ENCODE peak calls at places on chromosomes 4 and X, in four cellular contexts. One of them, this sample, is unnamed.

GRCh38 chr4:40149960-40150385 is 46.9 kb upstream of the RHOH start:
- DNase-seq in right lobe of liver: no peak
- DNase-seq in HCT116: peak
- DNase-seq in tibial nerve: peak
- DNase-seq in this sample: peak

GRCh38 chr4:11931266-11931665 is 502.6 kb upstream of the HS3ST1 start:
- DNase-seq in right lobe of liver: no peak
- DNase-seq in HCT116: no peak
- DNase-seq in tibial nerve: no peak
- DNase-seq in this sample: no peak

GRCh38 chr4:147837435-147837834 is 105.5 kb downstream of the ARHGAP10 start:
- DNase-seq in right lobe of liver: no peak
- DNase-seq in HCT116: no peak
- DNase-seq in tibial nerve: no peak
- DNase-seq in this sample: no peak

GRCh38 chr4:20017439-20017838 is 234.3 kb upstream of the SLIT2 start:
- DNase-seq in right lobe of liver: no peak
- DNase-seq in HCT116: no peak
- DNase-seq in tibial nerve: no peak
- DNase-seq in this sample: no peak

GRCh38 chrX:68936608-68937007 is 107.8 kb downstream of the EFNB1 start:
- DNase-seq in right lobe of liver: no peak
- DNase-seq in HCT116: no peak
- DNase-seq in tibial nerve: no peak
- DNase-seq in this sample: no peak

GRCh38 chr4:475962-476361 is 23.0 kb downstream of the ZNF721 start:
- DNase-seq in right lobe of liver: no peak
- DNase-seq in HCT116: no peak
- DNase-seq in tibial nerve: no peak
- DNase-seq in this sample: no peak

GRCh38 chrX:51955200-51955599 is 61.8 kb downstream of the MAGED1 start:
- DNase-seq in right lobe of liver: no peak
- DNase-seq in HCT116: no peak
- DNase-seq in tibial nerve: no peak
- DNase-seq in this sample: no peak

GRCh38 chr4:108033348-108033747 is 43.7 kb downstream of the HADH start:
- DNase-seq in right lobe of liver: no peak
- DNase-seq in HCT116: no peak
- DNase-seq in tibial nerve: no peak
- DNase-seq in this sample: no peak

GRCh38 chr4:173192375-173193162 is 24.0 kb downstream of the GALNT7 start:
- DNase-seq in right lobe of liver: no peak
- DNase-seq in HCT116: no peak
- DNase-seq in tibial nerve: no peak
- DNase-seq in this sample: no peak

GRCh38 chrX:17787557-17787956 is 50.3 kb downstream of the SCML1 start:
- DNase-seq in right lobe of liver: no peak
- DNase-seq in HCT116: no peak
- DNase-seq in tibial nerve: no peak
- DNase-seq in this sample: no peak

GRCh38 chrX:17788439-17788838 is 51.1 kb downstream of the SCML1 start:
- DNase-seq in right lobe of liver: no peak
- DNase-seq in HCT116: peak
- DNase-seq in tibial nerve: peak
- DNase-seq in this sample: peak

GRCh38 chrX:17788956-17789562 is 51.8 kb downstream of the SCML1 start:
- DNase-seq in right lobe of liver: no peak
- DNase-seq in HCT116: no peak
- DNase-seq in tibial nerve: no peak
- DNase-seq in this sample: no peak

GRCh38 chrX:17792842-17793241 is 55.5 kb downstream of the SCML1 start:
- DNase-seq in right lobe of liver: no peak
- DNase-seq in HCT116: no peak
- DNase-seq in tibial nerve: no peak
- DNase-seq in this sample: no peak
- TF ChIP-seq POLR2A in right lobe of liver: no peak
- TF ChIP-seq POLR2A in HCT116: no peak
- TF ChIP-seq POLR2A in tibial nerve: no peak
- TF ChIP-seq POLR2A in this sample: no peak

GRCh38 chrX:7147431-7147977 is at the start of gene STS:
- DNase-seq in right lobe of liver: peak
- DNase-seq in HCT116: no peak
- DNase-seq in tibial nerve: peak
- DNase-seq in this sample: peak
- H3K4me3 ChIP-seq in right lobe of liver: peak
- H3K4me3 ChIP-seq in HCT116: peak
- H3K4me3 ChIP-seq in tibial nerve: peak
- H3K4me3 ChIP-seq in this sample: peak

GRCh38 chrX:13103914-13104274 is 59.5 kb upstream of the FAM9C start:
- DNase-seq in right lobe of liver: no peak
- DNase-seq in HCT116: no peak
- DNase-seq in tibial nerve: no peak
- DNase-seq in this sample: no peak

GRCh38 chrX:13099121-13099520 is 54.7 kb upstream of the FAM9C start:
- DNase-seq in right lobe of liver: no peak
- DNase-seq in HCT116: no peak
- DNase-seq in tibial nerve: no peak
- DNase-seq in this sample: no peak

GRCh38 chrX:13102636-13103035 is 58.2 kb upstream of the FAM9C start:
- DNase-seq in right lobe of liver: no peak
- DNase-seq in HCT116: no peak
- DNase-seq in tibial nerve: no peak
- DNase-seq in this sample: no peak

GRCh38 chrX:13103111-13103913 is 58.9 kb upstream of the FAM9C start:
- DNase-seq in right lobe of liver: no peak
- DNase-seq in HCT116: no peak
- DNase-seq in tibial nerve: no peak
- DNase-seq in this sample: no peak

DNA sequence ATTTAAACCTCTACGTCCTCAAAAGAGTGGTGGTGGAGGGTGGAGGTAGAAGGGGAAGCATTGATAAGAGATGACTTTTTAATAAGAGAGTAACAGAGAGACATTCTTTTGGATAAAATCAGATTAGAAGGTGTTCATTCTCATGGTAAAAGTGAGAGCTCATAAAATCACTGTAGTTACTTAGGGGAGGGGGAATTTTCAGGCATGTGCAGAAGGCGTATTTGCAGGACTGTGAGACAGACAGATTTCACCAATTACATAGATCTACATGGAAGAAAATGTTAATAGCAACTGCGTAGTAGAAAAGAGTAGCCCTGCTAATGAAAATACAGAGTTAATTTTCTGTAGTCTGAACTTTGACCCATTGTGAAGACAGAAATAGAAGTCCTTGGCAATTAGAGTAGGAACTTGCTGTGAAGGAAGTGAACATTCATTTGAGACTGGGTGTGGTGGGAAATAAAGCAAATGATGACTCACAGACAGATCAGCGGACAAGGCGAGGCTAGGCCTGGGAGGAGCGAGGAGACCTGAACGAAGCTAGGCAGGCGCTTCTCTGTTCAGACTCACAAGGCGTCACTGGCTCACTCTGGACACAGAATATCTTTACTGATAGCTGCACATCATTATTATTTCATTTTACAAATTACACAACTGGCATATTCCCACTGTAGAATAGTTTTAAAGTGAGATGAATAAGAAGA is 57.2 kb upstream of the FAM9C start:
- DNase-seq in right lobe of liver: peak
- DNase-seq in HCT116: peak
- DNase-seq in tibial nerve: peak
- DNase-seq in this sample: no peak
- TF ChIP-seq POLR2A in right lobe of liver: no peak
- TF ChIP-seq POLR2A in HCT116: no peak
- TF ChIP-seq POLR2A in tibial nerve: no peak
- TF ChIP-seq POLR2A in this sample: no peak

DNA sequence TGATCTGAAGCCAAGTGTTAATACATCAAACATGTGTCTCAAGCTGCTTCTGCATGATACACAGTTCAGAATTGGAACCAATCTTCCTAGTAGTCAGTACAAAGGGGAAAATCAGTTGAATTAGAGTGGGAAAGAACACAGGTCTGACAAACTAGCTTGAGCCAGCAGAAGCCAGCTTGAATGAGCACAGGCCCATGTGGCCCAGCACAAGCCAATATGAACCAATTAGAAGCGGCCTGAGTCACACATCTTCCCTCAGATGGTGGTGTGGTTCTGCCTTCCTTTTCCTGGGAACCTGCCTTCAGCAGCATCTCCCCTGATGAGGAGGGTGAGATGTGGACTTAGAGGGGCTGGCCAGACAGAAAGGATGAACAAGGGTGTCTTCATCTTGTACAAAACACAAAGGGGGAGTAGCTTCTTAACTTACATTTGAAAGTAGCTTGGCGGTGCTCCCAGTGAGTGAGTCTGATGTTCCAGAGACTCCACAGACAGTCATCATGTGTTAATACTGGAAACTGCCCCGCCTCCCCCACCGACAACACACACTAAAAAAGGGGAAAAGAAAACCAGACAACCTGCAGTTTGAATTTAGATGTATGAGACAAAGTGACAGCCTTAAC is 72.0 kb downstream of the FRMPD4 start:
- DNase-seq in right lobe of liver: no peak
- DNase-seq in HCT116: no peak
- DNase-seq in tibial nerve: peak
- DNase-seq in this sample: no peak
- H3K4me3 ChIP-seq in right lobe of liver: no peak
- H3K4me3 ChIP-seq in HCT116: no peak
- H3K4me3 ChIP-seq in tibial nerve: no peak
- H3K4me3 ChIP-seq in this sample: no peak

GRCh38 chr4:153638011-153638410 is 46.1 kb upstream of the TLR2 start:
- DNase-seq in right lobe of liver: no peak
- DNase-seq in HCT116: no peak
- DNase-seq in tibial nerve: no peak
- DNase-seq in this sample: no peak
- TF ChIP-seq POLR2A in right lobe of liver: no peak
- TF ChIP-seq POLR2A in HCT116: no peak
- TF ChIP-seq POLR2A in tibial nerve: no peak
- TF ChIP-seq POLR2A in this sample: no peak

GRCh38 chrX:135740683-135741149 is 27.3 kb downstream of the CT45A3 start:
- DNase-seq in right lobe of liver: peak
- DNase-seq in HCT116: peak
- DNase-seq in tibial nerve: no peak
- DNase-seq in this sample: no peak
- H3K4me3 ChIP-seq in right lobe of liver: no peak
- H3K4me3 ChIP-seq in HCT116: no peak
- H3K4me3 ChIP-seq in tibial nerve: no peak
- H3K4me3 ChIP-seq in this sample: no peak

DNA sequence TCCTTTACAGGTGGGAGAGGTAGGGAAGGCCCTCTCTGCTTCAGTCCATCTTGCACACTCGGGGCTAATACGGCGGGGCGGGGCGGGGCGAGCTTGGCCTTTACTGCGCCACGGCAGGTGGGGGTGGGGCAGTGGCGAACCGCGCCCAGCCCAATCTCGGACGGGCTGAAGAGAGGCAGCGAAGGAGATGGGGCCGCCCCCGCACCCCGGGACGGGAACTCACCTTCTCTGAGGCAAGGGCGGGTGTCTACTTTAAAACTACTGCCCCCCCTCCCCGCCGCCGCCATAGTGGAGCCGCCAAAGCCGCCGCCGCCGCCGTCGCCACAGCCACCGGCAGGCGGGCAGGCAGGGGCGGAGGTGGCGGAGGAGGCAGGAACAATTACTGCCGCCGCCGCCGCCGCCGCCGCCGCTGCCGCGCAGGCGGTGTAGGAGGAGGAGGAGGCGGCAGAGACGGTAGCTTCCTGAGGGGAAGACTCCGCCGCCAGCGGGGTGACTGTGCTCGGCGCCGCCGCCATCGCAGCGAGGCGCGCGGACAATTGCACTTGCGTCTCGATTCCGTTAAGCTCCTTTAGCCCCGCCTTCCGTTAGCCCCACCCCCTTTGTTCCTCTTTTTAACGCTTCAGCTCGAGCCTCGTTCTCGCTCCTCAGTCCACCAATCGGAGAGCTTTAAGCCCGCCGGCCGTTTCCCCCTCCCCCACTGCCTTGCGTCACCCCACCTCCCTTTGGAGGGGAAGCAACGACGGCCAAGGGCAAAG is at the start of gene ZMAT1:
- DNase-seq in right lobe of liver: peak
- DNase-seq in HCT116: peak
- DNase-seq in tibial nerve: peak
- DNase-seq in this sample: peak
- TF ChIP-seq POLR2A in right lobe of liver: peak
- TF ChIP-seq POLR2A in HCT116: no peak
- TF ChIP-seq POLR2A in tibial nerve: peak
- TF ChIP-seq POLR2A in this sample: no peak

GRCh38 chr4:61200991-61201526 is 933 bp downstream of the ADGRL3 start:
- DNase-seq in right lobe of liver: peak
- DNase-seq in HCT116: no peak
- DNase-seq in tibial nerve: peak
- DNase-seq in this sample: no peak
- H3K4me3 ChIP-seq in right lobe of liver: peak
- H3K4me3 ChIP-seq in HCT116: no peak
- H3K4me3 ChIP-seq in tibial nerve: peak
- H3K4me3 ChIP-seq in this sample: peak

GRCh38 chrX:46545111-46546005 is at the start of gene ZNF674:
- DNase-seq in right lobe of liver: peak
- DNase-seq in HCT116: peak
- DNase-seq in tibial nerve: peak
- DNase-seq in this sample: peak
- TF ChIP-seq POLR2A in right lobe of liver: peak
- TF ChIP-seq POLR2A in HCT116: peak
- TF ChIP-seq POLR2A in tibial nerve: peak
- TF ChIP-seq POLR2A in this sample: no peak

This sample was measured in upper lobe of left lung.